ENCODE peak calls at places on chromosomes 3 and 15, in six cellular contexts. One of them, this sample, is unnamed.

GRCh38 chr3:81277853-81278252 is 483.6 kb downstream of the GBE1 start:
- DNase-seq in SK-N-SH: no peak
- DNase-seq in HCT116: no peak
- DNase-seq in H1: no peak
- DNase-seq in HepG2: no peak
- DNase-seq in GM12878: no peak
- DNase-seq in this sample: no peak

GRCh38 chr15:70259030-70259424 is 161.3 kb upstream of the TLE3 start:
- DNase-seq in SK-N-SH: no peak
- DNase-seq in HCT116: no peak
- DNase-seq in H1: no peak
- DNase-seq in HepG2: no peak
- DNase-seq in GM12878: no peak
- DNase-seq in this sample: no peak

GRCh38 chr3:44339181-44339741 is 695 bp downstream of the TCAIM start:
- DNase-seq in SK-N-SH: no peak
- DNase-seq in HCT116: no peak
- DNase-seq in H1: no peak
- DNase-seq in HepG2: no peak
- DNase-seq in GM12878: no peak
- DNase-seq in this sample: no peak

GRCh38 chr15:29821416-29822099 is 710 bp downstream of the TJP1 start:
- DNase-seq in SK-N-SH: peak; percentile 80
- DNase-seq in HCT116: peak; percentile 70
- DNase-seq in H1: peak; percentile 79
- DNase-seq in HepG2: peak; percentile 74
- DNase-seq in GM12878: no peak
- DNase-seq in this sample: peak; percentile 22

GRCh38 chr15:27768731-27769510 is 330.2 kb downstream of the OCA2 start:
- DNase-seq in SK-N-SH: no peak
- DNase-seq in HCT116: no peak
- DNase-seq in H1: no peak
- DNase-seq in HepG2: no peak
- DNase-seq in GM12878: no peak
- DNase-seq in this sample: no peak

GRCh38 chr3:39104961-39105686 is 2.3 kb downstream of the GORASP1 start:
- DNase-seq in SK-N-SH: no peak
- DNase-seq in HCT116: no peak
- DNase-seq in H1: no peak
- DNase-seq in HepG2: no peak
- DNase-seq in GM12878: no peak
- DNase-seq in this sample: no peak

GRCh38 chr3:176919836-176920760 is 277.2 kb downstream of the TBL1XR1 start:
- DNase-seq in SK-N-SH: no peak
- DNase-seq in HCT116: no peak
- DNase-seq in H1: no peak
- DNase-seq in HepG2: peak; percentile 18
- DNase-seq in GM12878: no peak
- DNase-seq in this sample: no peak

GRCh38 chr3:143295201-143296080 is 175.9 kb downstream of the CHST2 start:
- DNase-seq in SK-N-SH: no peak
- DNase-seq in HCT116: no peak
- DNase-seq in H1: no peak
- DNase-seq in HepG2: no peak
- DNase-seq in GM12878: no peak
- DNase-seq in this sample: no peak

GRCh38 chr3:106643684-106644161 is 733.5 kb upstream of the CCDC54 start:
- DNase-seq in SK-N-SH: no peak
- DNase-seq in HCT116: no peak
- DNase-seq in H1: no peak
- DNase-seq in HepG2: no peak
- DNase-seq in GM12878: no peak
- DNase-seq in this sample: no peak

GRCh38 chr15:39549912-39550311 is 31.0 kb upstream of the THBS1 start:
- DNase-seq in SK-N-SH: no peak
- DNase-seq in HCT116: no peak
- DNase-seq in H1: no peak
- DNase-seq in HepG2: no peak
- DNase-seq in GM12878: no peak
- DNase-seq in this sample: no peak

GRCh38 chr15:77508541-77509505 is 88.1 kb downstream of the HMG20A start:
- DNase-seq in SK-N-SH: no peak
- DNase-seq in HCT116: no peak
- DNase-seq in H1: no peak
- DNase-seq in HepG2: no peak
- DNase-seq in GM12878: no peak
- DNase-seq in this sample: no peak

GRCh38 chr15:77940548-77940947 is 137.0 kb downstream of the TBC1D2B start:
- DNase-seq in SK-N-SH: no peak
- DNase-seq in HCT116: no peak
- DNase-seq in H1: peak; percentile 35
- DNase-seq in HepG2: no peak
- DNase-seq in GM12878: no peak
- DNase-seq in this sample: no peak

GRCh38 chr15:74381190-74381453 is 13.7 kb upstream of the CYP11A1 start:
- DNase-seq in SK-N-SH: no peak
- DNase-seq in HCT116: no peak
- DNase-seq in H1: no peak
- DNase-seq in HepG2: no peak
- DNase-seq in GM12878: no peak
- DNase-seq in this sample: no peak

GRCh38 chr3:112087746-112088145 is 1.6 kb downstream of the C3orf52 start:
- DNase-seq in SK-N-SH: no peak
- DNase-seq in HCT116: no peak
- DNase-seq in H1: no peak
- DNase-seq in HepG2: no peak
- DNase-seq in GM12878: no peak
- DNase-seq in this sample: no peak

GRCh38 chr3:156605686-156606605 is 51.0 kb upstream of the SSR3 start:
- DNase-seq in SK-N-SH: peak; percentile 39
- DNase-seq in HCT116: no peak
- DNase-seq in H1: peak; percentile 63
- DNase-seq in HepG2: no peak
- DNase-seq in GM12878: no peak
- DNase-seq in this sample: peak; percentile 92

GRCh38 chr3:88149146-88149515 is 628 bp upstream of the C3orf38 start:
- DNase-seq in SK-N-SH: peak; percentile 47
- DNase-seq in HCT116: peak; percentile 3
- DNase-seq in H1: no peak
- DNase-seq in HepG2: no peak
- DNase-seq in GM12878: no peak
- DNase-seq in this sample: no peak

GRCh38 chr3:79032686-79033318 is 735.0 kb downstream of the ROBO1 start:
- DNase-seq in SK-N-SH: peak; percentile 51
- DNase-seq in HCT116: no peak
- DNase-seq in H1: no peak
- DNase-seq in HepG2: peak; percentile 52
- DNase-seq in GM12878: no peak
- DNase-seq in this sample: no peak

GRCh38 chr3:51961607-51962569 is 5.4 kb downstream of the PCBP4 start:
- DNase-seq in SK-N-SH: no peak
- DNase-seq in HCT116: no peak
- DNase-seq in H1: no peak
- DNase-seq in HepG2: no peak
- DNase-seq in GM12878: no peak
- DNase-seq in this sample: no peak

GRCh38 chr15:75672646-75673425 is 25.1 kb downstream of the SNX33 start:
- DNase-seq in SK-N-SH: peak; percentile 64
- DNase-seq in HCT116: no peak
- DNase-seq in H1: no peak
- DNase-seq in HepG2: no peak
- DNase-seq in GM12878: no peak
- DNase-seq in this sample: peak; percentile 57

GRCh38 chr15:99211926-99212325 is 37.5 kb downstream of the TTC23 start:
- DNase-seq in SK-N-SH: no peak
- DNase-seq in HCT116: no peak
- DNase-seq in H1: no peak
- DNase-seq in HepG2: no peak
- DNase-seq in GM12878: no peak
- DNase-seq in this sample: no peak

GRCh38 chr3:36784012-36784763 is 19.8 kb upstream of the DCLK3 start:
- DNase-seq in SK-N-SH: no peak
- DNase-seq in HCT116: no peak
- DNase-seq in H1: no peak
- DNase-seq in HepG2: no peak
- DNase-seq in GM12878: no peak
- DNase-seq in this sample: no peak

GRCh38 chr3:163952499-163952898 is 1125.8 kb downstream of the SI start:
- DNase-seq in SK-N-SH: no peak
- DNase-seq in HCT116: no peak
- DNase-seq in H1: no peak
- DNase-seq in HepG2: no peak
- DNase-seq in GM12878: no peak
- DNase-seq in this sample: no peak

GRCh38 chr15:40863660-40864285 is 10.3 kb downstream of the RHOV start:
- DNase-seq in SK-N-SH: no peak
- DNase-seq in HCT116: no peak
- DNase-seq in H1: no peak
- DNase-seq in HepG2: no peak
- DNase-seq in GM12878: no peak
- DNase-seq in this sample: no peak

GRCh38 chr3:135109681-135110080 is 314.6 kb downstream of the EPHB1 start:
- DNase-seq in SK-N-SH: no peak
- DNase-seq in HCT116: no peak
- DNase-seq in H1: no peak
- DNase-seq in HepG2: no peak
- DNase-seq in GM12878: no peak
- DNase-seq in this sample: no peak

GRCh38 chr3:23484386-23484785 is 281.3 kb downstream of the UBE2E2 start:
- DNase-seq in SK-N-SH: no peak
- DNase-seq in HCT116: no peak
- DNase-seq in H1: no peak
- DNase-seq in HepG2: no peak
- DNase-seq in GM12878: no peak
- DNase-seq in this sample: no peak

GRCh38 chr3:165854696-165855095 is 17.5 kb upstream of the BCHE start:
- DNase-seq in SK-N-SH: peak; percentile 11
- DNase-seq in HCT116: no peak
- DNase-seq in H1: no peak
- DNase-seq in HepG2: peak; percentile 1
- DNase-seq in GM12878: no peak
- DNase-seq in this sample: no peak

GRCh38 chr3:146640955-146641867 is 36.1 kb upstream of the PLSCR5 start:
- DNase-seq in SK-N-SH: peak; percentile 16
- DNase-seq in HCT116: peak; percentile 42
- DNase-seq in H1: no peak
- DNase-seq in HepG2: peak; percentile 56
- DNase-seq in GM12878: no peak
- DNase-seq in this sample: peak; percentile 38

GRCh38 chr15:62392411-62392810 is 227.3 kb upstream of the C2CD4B start:
- DNase-seq in SK-N-SH: no peak
- DNase-seq in HCT116: no peak
- DNase-seq in H1: no peak
- DNase-seq in HepG2: peak; percentile 75
- DNase-seq in GM12878: no peak
- DNase-seq in this sample: no peak

GRCh38 chr3:25354071-25354470 is 74.0 kb upstream of the RARB start:
- DNase-seq in SK-N-SH: no peak
- DNase-seq in HCT116: no peak
- DNase-seq in H1: no peak
- DNase-seq in HepG2: no peak
- DNase-seq in GM12878: no peak
- DNase-seq in this sample: no peak

GRCh38 chr15:64780600-64781156 is 5.3 kb upstream of the RBPMS2 start:
- DNase-seq in SK-N-SH: no peak
- DNase-seq in HCT116: no peak
- DNase-seq in H1: no peak
- DNase-seq in HepG2: no peak
- DNase-seq in GM12878: no peak
- DNase-seq in this sample: no peak

GRCh38 chr15:64781299-64781698 is 5.9 kb upstream of the RBPMS2 start:
- DNase-seq in SK-N-SH: no peak
- DNase-seq in HCT116: no peak
- DNase-seq in H1: no peak
- DNase-seq in HepG2: no peak
- DNase-seq in GM12878: no peak
- DNase-seq in this sample: no peak

GRCh38 chr15:64779630-64780029 is 4.2 kb upstream of the RBPMS2 start:
- DNase-seq in SK-N-SH: no peak
- DNase-seq in HCT116: no peak
- DNase-seq in H1: no peak
- DNase-seq in HepG2: no peak
- DNase-seq in GM12878: no peak
- DNase-seq in this sample: no peak

GRCh38 chr15:64776402-64776786 is 1.0 kb upstream of the RBPMS2 start:
- DNase-seq in SK-N-SH: no peak
- DNase-seq in HCT116: no peak
- DNase-seq in H1: peak; percentile 67
- DNase-seq in HepG2: no peak
- DNase-seq in GM12878: no peak
- DNase-seq in this sample: no peak

GRCh38 chr15:64779024-64779423 is 3.6 kb upstream of the RBPMS2 start:
- DNase-seq in SK-N-SH: no peak
- DNase-seq in HCT116: no peak
- DNase-seq in H1: no peak
- DNase-seq in HepG2: no peak
- DNase-seq in GM12878: no peak
- DNase-seq in this sample: no peak
- TF ChIP-seq YY1 in SK-N-SH: no peak
- TF ChIP-seq YY1 in HCT116: no peak
- TF ChIP-seq YY1 in H1: no peak
- TF ChIP-seq YY1 in HepG2: no peak
- TF ChIP-seq YY1 in GM12878: no peak
- TF ChIP-seq YY1 in this sample: no peak

GRCh38 chr3:66076861-66077495 is 38.3 kb upstream of the MAGI1 start:
- DNase-seq in SK-N-SH: peak; percentile 78
- DNase-seq in HCT116: no peak
- DNase-seq in H1: no peak
- DNase-seq in HepG2: no peak
- DNase-seq in GM12878: no peak
- DNase-seq in this sample: no peak
- TF ChIP-seq YY1 in SK-N-SH: no peak
- TF ChIP-seq YY1 in HCT116: no peak
- TF ChIP-seq YY1 in H1: no peak
- TF ChIP-seq YY1 in HepG2: no peak
- TF ChIP-seq YY1 in GM12878: no peak
- TF ChIP-seq YY1 in this sample: no peak

DNA sequence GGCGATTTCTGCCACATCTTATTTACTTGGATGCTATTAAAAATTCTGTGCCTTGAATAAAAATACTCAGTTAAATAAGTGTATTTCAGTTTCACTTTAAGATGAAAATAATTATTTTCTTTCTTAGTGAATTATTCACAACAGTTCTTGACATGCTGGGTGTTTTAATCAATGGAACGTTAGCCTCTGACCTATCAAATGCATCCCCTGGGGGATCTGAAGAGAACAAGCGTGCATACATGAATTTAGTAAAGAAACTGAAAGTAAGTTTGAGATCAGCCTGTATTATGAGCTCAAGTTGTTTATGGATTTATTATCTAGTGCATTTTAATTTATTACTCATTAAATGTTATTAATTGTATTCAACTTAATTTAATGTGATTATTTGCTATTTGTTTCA is 597 bp downstream of the P2RY12 start:
- DNase-seq in SK-N-SH: no peak
- DNase-seq in HCT116: no peak
- DNase-seq in H1: no peak
- DNase-seq in HepG2: no peak
- DNase-seq in GM12878: no peak
- DNase-seq in this sample: no peak
- TF ChIP-seq YY1 in SK-N-SH: no peak
- TF ChIP-seq YY1 in HCT116: no peak
- TF ChIP-seq YY1 in H1: no peak
- TF ChIP-seq YY1 in HepG2: no peak
- TF ChIP-seq YY1 in GM12878: no peak
- TF ChIP-seq YY1 in this sample: no peak

GRCh38 chr3:32460031-32460749 is 42.5 kb downstream of the CMTM6 start:
- DNase-seq in SK-N-SH: no peak
- DNase-seq in HCT116: no peak
- DNase-seq in H1: peak; percentile 79
- DNase-seq in HepG2: no peak
- DNase-seq in GM12878: no peak
- DNase-seq in this sample: peak; percentile 92
- TF ChIP-seq YY1 in SK-N-SH: no peak
- TF ChIP-seq YY1 in HCT116: no peak
- TF ChIP-seq YY1 in H1: peak; percentile 32
- TF ChIP-seq YY1 in HepG2: no peak
- TF ChIP-seq YY1 in GM12878: no peak
- TF ChIP-seq YY1 in this sample: no peak